ENCODE peak calls at places on chromosome 21, in seven cellular contexts. Q is coronary artery; V is M059J; M is epithelial cell of proximal tubule; W is stimulated activated CD4-positive, alpha-beta T cell treated with anti-CD3 and anti-CD28 coated beads, Interleukin-2, amount 100 ng/mL, for 48 hours; I is activated naive CD4-positive, alpha-beta T cell treated with anti-CD3 and anti-CD28 coated beads for 36 hours; O is colonic mucosa. A is an unnamed sample.

GRCh38 chr21:16535100-16535418 is 805.3 kb downstream of the USP25 start:
- DNase-seq in O (no peak), I (no peak), Q (peak), M (peak), W (no peak), V (peak), A (no peak)

GRCh38 chr21:41562101-41563000 is 54.4 kb upstream of the TMPRSS2 start:
- DNase-seq in W (no peak), I (no peak), O (no peak), V (peak), M (no peak), Q (no peak), A (no peak)

GRCh38 chr21:42356680-42357079 is 5.9 kb upstream of the TFF2 start:
- DNase-seq in Q (no peak), W (no peak), M (no peak), V (no peak), I (no peak), O (no peak), A (no peak)

GRCh38 chr21:36891123-36891522 is 75.3 kb downstream of the HLCS start:
- DNase-seq in W (no peak), V (no peak), O (no peak), I (no peak), Q (no peak), M (no peak), A (no peak)

GRCh38 chr21:45341779-45342178 is 54.1 kb upstream of the POFUT2 start:
- DNase-seq in V (peak), Q (no peak), M (no peak), I (no peak), O (no peak), W (no peak), A (no peak)

GRCh38 chr21:17462276-17462981 is 50.4 kb upstream of the CXADR start:
- DNase-seq in V (peak), O (peak), W (no peak), Q (no peak), M (no peak), I (no peak), A (no peak)

GRCh38 chr21:44686000-44686781 is 4.2 kb upstream of the KRTAP12-1 start:
- DNase-seq in V (no peak), O (no peak), M (no peak), W (no peak), I (peak), Q (peak), A (no peak)

GRCh38 chr21:17889171-17889570 is 70.0 kb upstream of the C21orf91 start:
- DNase-seq in V (no peak), W (no peak), M (no peak), O (no peak), I (no peak), Q (no peak), A (no peak)

GRCh38 chr21:29232601-29233541 is 65.9 kb upstream of the BACH1 start:
- DNase-seq in Q (no peak), I (no peak), M (peak), O (no peak), V (peak), W (no peak), A (no peak)

GRCh38 chr21:31872452-31873274 is at the start of gene HUNK:
- DNase-seq in Q (peak), V (no peak), W (no peak), O (peak), M (no peak), I (peak), A (peak)

GRCh38 chr21:20720623-20721022 is 277.6 kb upstream of the NCAM2 start:
- DNase-seq in Q (no peak), W (no peak), V (peak), I (no peak), O (no peak), M (no peak), A (no peak)

GRCh38 chr21:26769613-26770188 is 75.5 kb downstream of the ADAMTS1 start:
- DNase-seq in M (no peak), O (no peak), Q (no peak), W (no peak), I (no peak), V (peak), A (no peak)

GRCh38 chr21:35617491-35617890 is 442.8 kb downstream of the SETD4 start:
- DNase-seq in Q (no peak), M (no peak), I (no peak), V (no peak), W (no peak), O (no peak), A (no peak)

A was measured in activated CD4-positive, alpha-beta memory T cell treated with anti-CD3 and anti-CD28 coated beads for 36 hours.